ENCODE peak calls at places on chromosomes 13 and 19, in four cellular contexts. X is OCI-M1, Q is H9, F is HCEC 1CT. K is an unnamed sample.

GRCh38 chr13:47337781-47338507 is 441.1 kb upstream of the HTR2A start:
- DNase-seq in X (no peak), Q (peak; percentile 65), F (peak; percentile 69), K (peak; percentile 93)

GRCh38 chr13:96273196-96273595 is 183.3 kb downstream of the HS6ST3 start:
- DNase-seq in X (no peak), Q (no peak), F (no peak), K (no peak)

GRCh38 chr13:32164622-32165268 is 133.2 kb downstream of the FRY start:
- DNase-seq in X (peak; percentile 86), Q (peak; percentile 71), F (peak; percentile 76), K (peak; percentile 90)

GRCh38 chr19:32181356-32181920 is 164.0 kb upstream of the ZNF507 start:
- DNase-seq in X (no peak), Q (no peak), F (no peak), K (no peak)

GRCh38 chr19:54127688-54128440 is 9.7 kb upstream of the CNOT3 start:
- DNase-seq in X (no peak), Q (no peak), F (no peak), K (no peak)

GRCh38 chr13:90403330-90404082 is 944.0 kb upstream of the MIR17HG start:
- DNase-seq in X (no peak), Q (no peak), F (no peak), K (no peak)

GRCh38 chr13:43522788-43523187 is 264.0 kb downstream of the ENOX1 start:
- DNase-seq in X (no peak), Q (no peak), F (peak; percentile 14), K (peak; percentile 81)

GRCh38 chr19:11479470-11480080 is 1.3 kb downstream of the ELAVL3 start:
- DNase-seq in X (no peak), Q (peak; percentile 92), F (no peak), K (no peak)

GRCh38 chr13:26867451-26868067 is 107.0 kb upstream of the GPR12 start:
- DNase-seq in X (peak; percentile 22), Q (no peak), F (no peak), K (peak; percentile 22)

GRCh38 chr13:101415358-101416174 is 742 bp downstream of the NALCN start:
- DNase-seq in X (no peak), Q (no peak), F (no peak), K (no peak)

GRCh38 chr13:72782717-72783116 is 784 bp downstream of the PIBF1 start:
- DNase-seq in X (peak; percentile 35), Q (no peak), F (peak; percentile 14), K (peak; percentile 25)

GRCh38 chr13:28449826-28450773 is 44.8 kb downstream of the FLT1 start:
- DNase-seq in X (no peak), Q (no peak), F (peak; percentile 11), K (no peak)

GRCh38 chr13:25885418-25885817 is 166.4 kb downstream of the SHISA2 start:
- DNase-seq in X (no peak), Q (no peak), F (no peak), K (no peak)

GRCh38 chr19:13788991-13789390 is 6.3 kb upstream of the ZSWIM4 start:
- DNase-seq in X (peak; percentile 55), Q (no peak), F (no peak), K (no peak)

GRCh38 chr13:51804295-51805172 is 571 bp upstream of the DHRS12 start:
- DNase-seq in X (no peak), Q (no peak), F (no peak), K (no peak)

GRCh38 chr13:50846861-50847475 is 3.5 kb upstream of the DLEU7 start:
- DNase-seq in X (no peak), Q (no peak), F (no peak), K (no peak)

GRCh38 chr13:45897562-45897961 is 46.0 kb upstream of the SIAH3 start:
- DNase-seq in X (no peak), Q (no peak), F (no peak), K (no peak)

GRCh38 chr13:21683034-21683733 is 12.3 kb downstream of the FGF9 start:
- DNase-seq in X (peak; percentile 5), Q (no peak), F (peak; percentile 67), K (peak; percentile 85)

GRCh38 chr13:72383646-72384045 is 343.8 kb downstream of the MZT1 start:
- DNase-seq in X (peak; percentile 56), Q (no peak), F (no peak), K (no peak)

GRCh38 chr19:48445256-48445605 is 552 bp upstream of the GRWD1 start:
- DNase-seq in X (peak; percentile 98), Q (peak; percentile 62), F (peak; percentile 94), K (peak; percentile 91)

GRCh38 chr13:46035066-46035465 is 17.5 kb downstream of the ZC3H13 start:
- DNase-seq in X (no peak), Q (no peak), F (no peak), K (no peak)

GRCh38 chr19:39119830-39120229 is 5.8 kb upstream of the PAK4 start:
- DNase-seq in X (no peak), Q (no peak), F (no peak), K (no peak)

GRCh38 chr19:12090807-12091206 is 26.3 kb downstream of the ZNF844 start:
- DNase-seq in X (peak; percentile 95), Q (peak; percentile 58), F (peak; percentile 13), K (peak; percentile 44)

GRCh38 chr13:86446311-86446710 is 647.1 kb upstream of the SLITRK6 start:
- DNase-seq in X (no peak), Q (peak; percentile 66), F (peak; percentile 73), K (peak; percentile 0)

GRCh38 chr13:60226507-60226906 is 62.8 kb upstream of the DIAPH3 start:
- DNase-seq in X (peak; percentile 81), Q (peak; percentile 44), F (peak; percentile 24), K (peak; percentile 52)

GRCh38 chr13:52353116-52353718 is 52.8 kb downstream of the THSD1 start:
- DNase-seq in X (no peak), Q (no peak), F (peak; percentile 69), K (peak; percentile 66)

GRCh38 chr13:81916471-81916870 is 1575.5 kb upstream of the SPRY2 start:
- DNase-seq in X (no peak), Q (no peak), F (peak; percentile 31), K (no peak)

GRCh38 chr19:28633223-28634030 is 579.5 kb downstream of the UQCRFS1 start:
- DNase-seq in X (peak; percentile 92), Q (peak; percentile 81), F (no peak), K (peak; percentile 23)

GRCh38 chr13:25886438-25887214 is 165.2 kb downstream of the SHISA2 start:
- DNase-seq in X (no peak), Q (no peak), F (no peak), K (peak; percentile 93)

GRCh38 chr13:50448535-50448981 is 394.9 kb downstream of the DLEU7 start:
- DNase-seq in X (no peak), Q (no peak), F (no peak), K (no peak)

GRCh38 chr13:23427342-23428182 is 5.9 kb downstream of the SACS start:
- DNase-seq in X (no peak), Q (no peak), F (peak; percentile 97), K (peak; percentile 99)

GRCh38 chr13:114038211-114038613 is 64.3 kb upstream of the C13orf46 start:
- DNase-seq in X (no peak), Q (no peak), F (no peak), K (no peak)

GRCh38 chr19:3586124-3586626 is 897 bp downstream of the GIPC3 start:
- DNase-seq in X (peak; percentile 22), Q (peak; percentile 65), F (no peak), K (no peak)